ENCODE peak calls at places on chromosomes 7 and 10, in seven cellular contexts. W is fibroblast of villous mesenchyme, I is fibroblast of lung, K is AG10803, G is MM.1S, J is stomach, C is heart right ventricle. T is an unnamed sample.

GRCh38 chr7:145582742-145583303 is 533.8 kb upstream of the CNTNAP2 start:
- DNase-seq in W (no peak), I (no peak), K (no peak), G (no peak), J (no peak), C (no peak), T (no peak)

GRCh38 chr10:13939391-13939790 is 352.6 kb downstream of the PRPF18 start:
- DNase-seq in W (no peak), I (peak), K (peak), G (no peak), J (no peak), C (no peak), T (no peak)

GRCh38 chr7:36473454-36474282 is 84.0 kb downstream of the ANLN start:
- DNase-seq in W (peak), I (peak), K (no peak), G (no peak), J (peak), C (peak), T (peak)

GRCh38 chr10:18649364-18649959 is 1.9 kb downstream of the NSUN6 start:
- DNase-seq in W (no peak), I (no peak), K (no peak), G (no peak), J (no peak), C (no peak), T (no peak)

GRCh38 chr7:134772401-134772800 is 7.0 kb upstream of the CALD1 start:
- DNase-seq in W (peak), I (no peak), K (no peak), G (no peak), J (no peak), C (no peak), T (no peak)

GRCh38 chr7:99073839-99074446 is 70.0 kb downstream of the SMURF1 start:
- DNase-seq in W (no peak), I (no peak), K (no peak), G (no peak), J (no peak), C (no peak), T (no peak)

GRCh38 chr7:45217358-45217757 is 59.8 kb downstream of the RAMP3 start:
- DNase-seq in W (no peak), I (no peak), K (no peak), G (no peak), J (no peak), C (no peak), T (peak)

GRCh38 chr7:134757938-134758337 is 21.5 kb upstream of the CALD1 start:
- DNase-seq in W (peak), I (no peak), K (peak), G (no peak), J (no peak), C (no peak), T (no peak)

GRCh38 chr10:61063911-61064310 is 119.9 kb upstream of the RHOBTB1 start:
- DNase-seq in W (no peak), I (no peak), K (no peak), G (no peak), J (no peak), C (no peak), T (peak)

GRCh38 chr7:585229-585711 is 65.6 kb upstream of the PDGFA start:
- DNase-seq in W (no peak), I (no peak), K (no peak), G (no peak), J (no peak), C (no peak), T (no peak)

GRCh38 chr7:85600425-85600824 is 413.6 kb upstream of the SEMA3D start:
- DNase-seq in W (peak), I (peak), K (peak), G (no peak), J (no peak), C (no peak), T (no peak)

GRCh38 chr10:85558533-85558932 is 808.1 kb downstream of the GRID1 start:
- DNase-seq in W (peak), I (no peak), K (peak), G (no peak), J (no peak), C (no peak), T (peak)

GRCh38 chr7:44116087-44116788 is 7.1 kb downstream of the POLD2 start:
- DNase-seq in W (no peak), I (no peak), K (no peak), G (no peak), J (no peak), C (no peak), T (no peak)

GRCh38 chr7:145644426-145645154 is 472.0 kb upstream of the CNTNAP2 start:
- DNase-seq in W (no peak), I (peak), K (no peak), G (no peak), J (no peak), C (no peak), T (no peak)

GRCh38 chr10:129758180-129758579 is 205.9 kb downstream of the EBF3 start:
- DNase-seq in W (no peak), I (no peak), K (no peak), G (no peak), J (peak), C (no peak), T (no peak)

GRCh38 chr7:47596502-47597202 is 14.7 kb upstream of the TNS3 start:
- DNase-seq in W (no peak), I (peak), K (no peak), G (no peak), J (peak), C (no peak), T (no peak)

GRCh38 chr7:28179081-28180030 is 1.2 kb downstream of the JAZF1 start:
- DNase-seq in W (peak), I (peak), K (peak), G (peak), J (peak), C (peak), T (no peak)

GRCh38 chr10:132306951-132307751 is 599 bp downstream of the STK32C start:
- DNase-seq in W (no peak), I (peak), K (no peak), G (no peak), J (peak), C (no peak), T (peak)

GRCh38 chr10:14603539-14604102 is 171.1 kb downstream of the FAM107B start:
- DNase-seq in W (no peak), I (no peak), K (no peak), G (peak), J (no peak), C (no peak), T (no peak)

GRCh38 chr10:15789793-15790525 is 70.2 kb upstream of the ITGA8 start:
- DNase-seq in W (peak), I (peak), K (peak), G (no peak), J (no peak), C (no peak), T (peak)

GRCh38 chr10:111247781-111248389 is 171.1 kb downstream of the ADRA2A start:
- DNase-seq in W (no peak), I (no peak), K (peak), G (no peak), J (no peak), C (no peak), T (no peak)

GRCh38 chr10:120705306-120705705 is 145.9 kb upstream of the WDR11 start:
- DNase-seq in W (no peak), I (no peak), K (no peak), G (no peak), J (no peak), C (no peak), T (no peak)

GRCh38 chr7:19815546-19815945 is 42.1 kb upstream of the TMEM196 start:
- DNase-seq in W (no peak), I (no peak), K (peak), G (no peak), J (no peak), C (no peak), T (peak)

GRCh38 chr10:5576780-5577472 is 52.2 kb downstream of the CALML3 start:
- DNase-seq in W (no peak), I (no peak), K (no peak), G (no peak), J (no peak), C (no peak), T (no peak)

GRCh38 chr7:20624666-20625385 is 9.4 kb downstream of the ABCB5 start:
- DNase-seq in W (no peak), I (no peak), K (no peak), G (no peak), J (no peak), C (no peak), T (no peak)

GRCh38 chr10:8048281-8049008 is 6.0 kb upstream of the GATA3 start:
- DNase-seq in W (no peak), I (no peak), K (no peak), G (no peak), J (no peak), C (no peak), T (no peak)

GRCh38 chr10:98074315-98074911 is 44.0 kb upstream of the CRTAC1 start:
- DNase-seq in W (peak), I (peak), K (no peak), G (peak), J (no peak), C (no peak), T (peak)

GRCh38 chr7:32093415-32094408 is 23.5 kb upstream of the PDE1C start:
- DNase-seq in W (peak), I (peak), K (peak), G (no peak), J (peak), C (peak), T (peak)

GRCh38 chr7:94056796-94057207 is 52.6 kb upstream of the BET1 start:
- DNase-seq in W (peak), I (peak), K (peak), G (no peak), J (no peak), C (no peak), T (peak)

GRCh38 chr10:96890172-96890513 is 58.0 kb downstream of the LCOR start:
- DNase-seq in W (no peak), I (no peak), K (no peak), G (no peak), J (no peak), C (no peak), T (peak)

GRCh38 chr7:1713502-1714484 is 43.7 kb downstream of the ELFN1 start:
- DNase-seq in W (no peak), I (no peak), K (no peak), G (no peak), J (peak), C (peak), T (no peak)

GRCh38 chr7:106485031-106485551 is 175.9 kb downstream of the CCDC71L start:
- DNase-seq in W (peak), I (peak), K (peak), G (no peak), J (no peak), C (no peak), T (peak)

GRCh38 chr7:155652156-155653124 is 8.0 kb downstream of the RBM33 start:
- DNase-seq in W (no peak), I (peak), K (no peak), G (no peak), J (no peak), C (no peak), T (peak)

GRCh38 chr10:104336829-104337526 is 1.3 kb downstream of the ITPRIP start:
- DNase-seq in W (peak), I (peak), K (peak), G (peak), J (no peak), C (no peak), T (no peak)

GRCh38 chr10:99945286-99945685 is 64.5 kb downstream of the DNMBP start:
- DNase-seq in W (peak), I (peak), K (peak), G (no peak), J (peak), C (peak), T (peak)

GRCh38 chr7:921071-921461 is 33.4 kb downstream of the ADAP1 start:
- DNase-seq in W (no peak), I (no peak), K (no peak), G (no peak), J (peak), C (no peak), T (no peak)

GRCh38 chr7:132755538-132756481 is 179.5 kb upstream of the PLXNA4 start:
- DNase-seq in W (no peak), I (no peak), K (no peak), G (no peak), J (no peak), C (no peak), T (no peak)

GRCh38 chr7:79132844-79133451 is 320.5 kb downstream of the MAGI2 start:
- DNase-seq in W (peak), I (peak), K (no peak), G (no peak), J (no peak), C (no peak), T (no peak)

GRCh38 chr10:6036861-6037321 is 25.3 kb downstream of the IL2RA start:
- DNase-seq in W (no peak), I (no peak), K (no peak), G (no peak), J (no peak), C (peak), T (no peak)

GRCh38 chr10:91665842-91666241 is 33.0 kb upstream of the PPP1R3C start:
- DNase-seq in W (peak), I (peak), K (peak), G (no peak), J (no peak), C (no peak), T (no peak)

DNA sequence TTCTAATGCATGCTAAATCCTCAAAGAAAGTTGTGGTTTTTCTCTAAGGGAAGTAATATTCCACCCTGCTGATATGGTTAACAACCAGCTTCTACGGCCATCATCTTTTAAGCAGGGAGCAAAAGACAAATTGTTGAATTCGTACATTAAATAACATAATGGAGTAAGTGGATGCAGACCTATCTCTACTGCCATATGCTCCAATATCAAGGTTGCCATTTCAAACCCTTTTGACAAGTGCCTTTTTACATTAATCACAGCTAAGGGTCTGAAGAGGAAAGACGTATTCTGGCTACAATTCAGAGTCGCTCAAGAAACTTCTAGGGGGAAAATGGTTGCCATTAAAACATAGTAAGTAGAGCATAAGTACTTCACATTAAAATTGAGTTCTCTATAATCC is 103.1 kb downstream of the SLC25A13 start:
- DNase-seq in W (no peak), I (no peak), K (no peak), G (no peak), J (no peak), C (no peak), T (no peak)
- H3K4me3 ChIP-seq in W (no peak), I (no peak), K (no peak), G (no peak), J (no peak), C (no peak), T (no peak)

GRCh38 chr10:3757638-3758490 is 27.1 kb downstream of the KLF6 start:
- DNase-seq in W (no peak), I (no peak), K (no peak), G (peak), J (no peak), C (no peak), T (peak)

GRCh38 chr10:3757250-3757637 is 27.8 kb downstream of the KLF6 start:
- DNase-seq in W (no peak), I (no peak), K (no peak), G (peak), J (no peak), C (no peak), T (no peak)

GRCh38 chr10:3760083-3760482 is 24.9 kb downstream of the KLF6 start:
- DNase-seq in W (no peak), I (no peak), K (no peak), G (no peak), J (no peak), C (no peak), T (no peak)

GRCh38 chr10:3759397-3759796 is 25.6 kb downstream of the KLF6 start:
- DNase-seq in W (no peak), I (no peak), K (no peak), G (no peak), J (no peak), C (no peak), T (no peak)

DNA sequence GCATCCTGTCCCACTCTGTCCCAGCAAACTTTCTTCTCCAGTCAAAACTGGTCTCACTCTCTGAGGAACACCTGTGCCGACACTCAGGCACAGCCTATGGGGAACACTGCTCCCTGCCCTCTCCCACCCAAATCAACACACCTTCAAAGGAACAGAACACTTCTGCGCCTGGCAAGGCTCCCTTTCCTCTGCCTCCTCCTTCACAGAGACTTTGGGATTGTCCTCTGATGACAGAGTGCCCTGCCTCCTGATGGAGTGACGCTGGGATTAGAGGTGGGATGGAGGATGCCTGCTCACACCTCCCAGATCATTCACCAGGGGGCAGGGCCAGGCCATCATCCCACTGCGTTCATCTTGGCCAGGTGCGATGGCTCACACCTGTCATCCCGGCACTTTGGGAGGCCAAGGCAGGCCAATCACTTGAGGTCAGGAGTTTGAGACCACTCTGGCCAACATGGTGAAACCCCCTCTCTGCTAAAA is 26.5 kb downstream of the KLF6 start:
- DNase-seq in W (no peak), I (no peak), K (no peak), G (no peak), J (no peak), C (no peak), T (peak)
- TF ChIP-seq CTCF in W (no peak), I (no peak), K (no peak), G (no peak), J (no peak), C (no peak), T (peak)

GRCh38 chr10:117175901-117176534 is 21.3 kb upstream of the KCNK18 start:
- DNase-seq in W (peak), I (peak), K (peak), G (peak), J (peak), C (peak), T (peak)
- H3K4me3 ChIP-seq in W (peak), I (peak), K (peak), G (peak), J (peak), C (peak), T (peak)

GRCh38 chr10:127919418-127920191 is 12.7 kb downstream of the PTPRE start:
- DNase-seq in W (peak), I (peak), K (peak), G (no peak), J (no peak), C (no peak), T (peak)
- TF ChIP-seq CTCF in W (peak), I (peak), K (peak), G (peak), J (no peak), C (no peak), T (peak)

DNA sequence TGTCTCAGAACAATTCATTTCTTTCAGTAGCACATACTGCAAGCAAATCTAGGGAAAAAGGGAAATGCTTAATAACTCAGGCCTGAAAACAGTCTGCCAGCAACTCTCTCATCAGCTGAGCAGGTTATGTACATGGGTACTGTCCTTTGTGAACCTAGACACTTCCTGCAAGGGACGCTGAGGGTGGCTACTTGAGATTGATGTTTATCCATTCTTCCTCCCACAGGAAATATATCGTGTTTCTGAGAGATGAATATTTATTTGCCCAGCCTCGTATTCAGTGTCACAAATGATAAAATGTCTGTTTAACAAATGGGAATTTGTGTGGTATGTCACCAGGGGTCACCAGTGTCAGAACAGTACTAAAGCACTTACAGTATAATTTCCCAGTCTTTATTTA is 135.1 kb downstream of the ZNF22 start:
- DNase-seq in W (no peak), I (no peak), K (no peak), G (no peak), J (no peak), C (no peak), T (no peak)
- H3K4me3 ChIP-seq in W (no peak), I (no peak), K (no peak), G (no peak), J (no peak), C (no peak), T (no peak)

DNA sequence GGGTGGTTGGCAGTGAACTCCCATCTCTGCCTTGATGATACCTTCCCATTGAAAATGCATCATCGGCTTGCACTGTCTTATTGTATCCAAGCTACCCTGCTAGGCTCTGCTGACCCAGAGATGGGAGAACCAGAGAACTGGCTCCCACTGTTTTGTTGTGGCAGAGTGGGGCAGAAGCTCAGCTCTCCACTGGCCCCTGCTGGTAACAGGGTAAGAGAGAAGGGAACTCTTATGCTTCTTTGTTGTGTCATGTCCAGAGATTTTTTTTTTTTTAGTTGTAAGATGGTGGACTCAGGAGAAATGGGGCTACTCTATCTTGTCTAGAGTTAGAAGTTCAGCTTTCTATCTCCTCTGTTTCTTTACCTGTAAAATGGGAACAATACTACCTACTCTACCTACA is 100.5 kb upstream of the SDK1 start:
- DNase-seq in W (peak), I (peak), K (no peak), G (no peak), J (peak), C (no peak), T (peak)
- TF ChIP-seq CTCF in W (peak), I (peak), K (no peak), G (peak), J (no peak), C (no peak), T (peak)

DNA sequence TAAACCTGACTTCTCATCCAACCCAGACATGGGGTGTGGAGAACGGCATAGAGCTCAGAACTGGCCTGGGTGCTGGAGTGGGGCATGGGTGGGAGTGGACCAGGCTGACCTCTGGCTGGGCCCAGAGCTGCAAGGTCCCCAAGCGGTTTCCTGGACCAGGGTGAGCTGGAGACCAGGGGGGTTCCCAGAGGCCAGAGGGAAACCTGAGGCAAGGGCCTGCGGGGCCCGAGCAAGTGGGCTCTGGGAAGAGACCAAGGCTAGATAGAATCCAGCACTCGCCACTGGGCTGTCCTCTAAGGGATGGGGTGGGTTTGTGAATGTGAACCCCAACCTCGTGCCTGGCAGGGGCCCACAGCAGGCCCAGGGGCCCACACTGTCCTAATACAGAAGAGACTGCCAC is 39.4 kb upstream of the RET start:
- DNase-seq in W (no peak), I (no peak), K (no peak), G (no peak), J (peak), C (no peak), T (no peak)
- H3K4me3 ChIP-seq in W (no peak), I (no peak), K (no peak), G (no peak), J (no peak), C (no peak), T (no peak)

GRCh38 chr7:151272410-151272809 is 23.9 kb upstream of the SMARCD3 start:
- DNase-seq in W (no peak), I (peak), K (peak), G (no peak), J (no peak), C (no peak), T (no peak)
- TF ChIP-seq CTCF in W (no peak), I (peak), K (peak), G (no peak), J (no peak), C (no peak), T (no peak)

T was measured in bronchial epithelial cell.